ENCODE peak calls at places on chromosomes 7 and 10, in eight cellular contexts. O is stromal cell of bone marrow; H is HL-60; X is anterior cingulate cortex; U is Calu3; V is thoracic aorta; R is activated naive CD4-positive, alpha-beta T cell; T is GM04504. K is an unnamed sample.

GRCh38 chr7:31000161-31000693 is 36.5 kb downstream of the GHRHR start:
- DNase-seq in H (peak), U (no peak), X (no peak), O (no peak), V (no peak), T (no peak), R (no peak), K (no peak)

GRCh38 chr7:131068604-131069021 is 259.1 kb upstream of the MKLN1 start:
- DNase-seq in O (no peak), X (no peak), U (no peak), H (no peak), R (no peak), T (no peak), V (no peak), K (no peak)

GRCh38 chr10:72088879-72089585 is 681 bp upstream of the SPOCK2 start:
- DNase-seq in O (no peak), R (no peak), V (no peak), H (peak), U (peak), T (peak), X (no peak), K (no peak)

GRCh38 chr10:113530476-113530875 is 22.4 kb upstream of the HABP2 start:
- DNase-seq in V (no peak), H (no peak), T (no peak), O (no peak), R (no peak), X (no peak), U (no peak), K (no peak)

GRCh38 chr7:112079671-112080070 is 126.5 kb downstream of the DOCK4 start:
- DNase-seq in O (no peak), T (no peak), V (no peak), H (no peak), U (no peak), X (no peak), R (no peak), K (no peak)

GRCh38 chr10:76869931-76870330 is 767.7 kb downstream of the KCNMA1 start:
- DNase-seq in R (no peak), H (no peak), X (no peak), V (no peak), T (no peak), O (no peak), U (no peak), K (no peak)

GRCh38 chr10:42878821-42879195 is 96.2 kb downstream of the BMS1 start:
- DNase-seq in T (no peak), V (no peak), X (no peak), U (no peak), R (no peak), H (no peak), O (no peak), K (no peak)

GRCh38 chr10:79027147-79028055 is 41.4 kb upstream of the ZMIZ1 start:
- DNase-seq in X (no peak), H (no peak), O (no peak), V (no peak), U (no peak), T (no peak), R (no peak), K (no peak)

GRCh38 chr7:76292206-76292573 is 10.3 kb upstream of the HSPB1 start:
- DNase-seq in U (no peak), T (no peak), V (no peak), H (no peak), R (no peak), O (no peak), X (no peak), K (no peak)

GRCh38 chr10:81680374-81680773 is 194.6 kb upstream of the NRG3 start:
- DNase-seq in O (no peak), H (no peak), T (no peak), U (no peak), V (no peak), X (no peak), R (no peak), K (no peak)

GRCh38 chr10:48750019-48750418 is 65.3 kb downstream of the WDFY4 start:
- DNase-seq in X (no peak), V (no peak), R (no peak), H (no peak), O (no peak), T (no peak), U (no peak), K (no peak)

GRCh38 chr7:68752485-68752884 is 845.8 kb upstream of the AUTS2 start:
- DNase-seq in H (no peak), T (no peak), R (no peak), X (no peak), V (no peak), U (no peak), O (peak), K (no peak)

GRCh38 chr10:99234739-99235468 is 748 bp downstream of the HPSE2 start:
- DNase-seq in U (no peak), H (peak), T (no peak), V (no peak), X (no peak), O (no peak), R (no peak), K (no peak)

GRCh38 chr7:128055668-128056067 is 24.4 kb upstream of the LRRC4 start:
- DNase-seq in T (no peak), U (no peak), O (no peak), V (no peak), X (no peak), R (no peak), H (no peak), K (no peak)

GRCh38 chr7:101333912-101334311 is 12.3 kb upstream of the IFT22 start:
- DNase-seq in U (no peak), H (no peak), R (no peak), O (no peak), X (no peak), T (no peak), V (no peak), K (no peak)

GRCh38 chr7:22443370-22444180 is 56.4 kb downstream of the STEAP1B start:
- DNase-seq in O (no peak), R (no peak), U (peak), V (no peak), H (no peak), X (no peak), T (no peak), K (peak)

GRCh38 chr7:66047426-66047825 is 28.2 kb upstream of the ASL start:
- DNase-seq in T (peak), X (no peak), V (no peak), U (no peak), O (peak), H (no peak), R (no peak), K (no peak)

GRCh38 chr7:46468753-46469356 is 547.8 kb upstream of the IGFBP3 start:
- DNase-seq in X (no peak), U (no peak), R (no peak), T (no peak), V (no peak), O (no peak), H (peak), K (no peak)

GRCh38 chr7:92698237-92698841 is 108.1 kb upstream of the FAM133B start:
- DNase-seq in T (peak), O (peak), X (no peak), V (no peak), U (peak), R (no peak), H (no peak), K (peak)

GRCh38 chr10:110710621-110711020 is 66.5 kb downstream of the RBM20 start:
- DNase-seq in V (no peak), T (no peak), U (no peak), H (no peak), R (no peak), X (no peak), O (no peak), K (no peak)

GRCh38 chr10:3784510-3785250 is at the start of gene KLF6:
- DNase-seq in V (no peak), O (no peak), U (peak), R (no peak), T (no peak), X (no peak), H (no peak), K (peak)